ENCODE peak calls at places on chromosomes 11 and 22, in seven cellular contexts. One of them, this sample, is unnamed.

GRCh38 chr11:117421041-117421440 is 93.4 kb downstream of the CEP164 start:
- DNase-seq in astrocyte of the spinal cord: no peak
- DNase-seq in prostate gland: no peak
- DNase-seq in epithelial cell of esophagus: no peak
- DNase-seq in CD8-positive, alpha-beta T cell: no peak
- DNase-seq in PC-3: no peak
- DNase-seq in lower leg skin: peak; percentile 76
- DNase-seq in this sample: no peak

GRCh38 chr11:73423506-73423905 is 47.3 kb downstream of the RELT start:
- DNase-seq in astrocyte of the spinal cord: no peak
- DNase-seq in prostate gland: no peak
- DNase-seq in epithelial cell of esophagus: peak; percentile 70
- DNase-seq in CD8-positive, alpha-beta T cell: no peak
- DNase-seq in PC-3: peak; percentile 15
- DNase-seq in lower leg skin: no peak
- DNase-seq in this sample: no peak

GRCh38 chr11:130421199-130421585 is 7.2 kb downstream of the ADAMTS8 start:
- DNase-seq in astrocyte of the spinal cord: no peak
- DNase-seq in prostate gland: no peak
- DNase-seq in epithelial cell of esophagus: no peak
- DNase-seq in CD8-positive, alpha-beta T cell: no peak
- DNase-seq in PC-3: no peak
- DNase-seq in lower leg skin: no peak
- DNase-seq in this sample: no peak

GRCh38 chr22:45129703-45130524 is 33.8 kb upstream of the NUP50 start:
- DNase-seq in astrocyte of the spinal cord: no peak
- DNase-seq in prostate gland: no peak
- DNase-seq in epithelial cell of esophagus: peak; percentile 66
- DNase-seq in CD8-positive, alpha-beta T cell: no peak
- DNase-seq in PC-3: no peak
- DNase-seq in lower leg skin: no peak
- DNase-seq in this sample: no peak

GRCh38 chr11:58395581-58395980 is 11.1 kb downstream of the OR5B3 start:
- DNase-seq in astrocyte of the spinal cord: no peak
- DNase-seq in prostate gland: no peak
- DNase-seq in epithelial cell of esophagus: no peak
- DNase-seq in CD8-positive, alpha-beta T cell: no peak
- DNase-seq in PC-3: peak; percentile 39
- DNase-seq in lower leg skin: no peak
- DNase-seq in this sample: no peak

GRCh38 chr11:306645-307371 is 808 bp upstream of the IFITM2 start:
- DNase-seq in astrocyte of the spinal cord: no peak
- DNase-seq in prostate gland: no peak
- DNase-seq in epithelial cell of esophagus: no peak
- DNase-seq in CD8-positive, alpha-beta T cell: no peak
- DNase-seq in PC-3: no peak
- DNase-seq in lower leg skin: no peak
- DNase-seq in this sample: no peak

GRCh38 chr11:72848846-72849466 is 34.7 kb downstream of the ATG16L2 start:
- DNase-seq in astrocyte of the spinal cord: peak; percentile 46
- DNase-seq in prostate gland: no peak
- DNase-seq in epithelial cell of esophagus: peak; percentile 70
- DNase-seq in CD8-positive, alpha-beta T cell: no peak
- DNase-seq in PC-3: peak; percentile 73
- DNase-seq in lower leg skin: no peak
- DNase-seq in this sample: no peak

GRCh38 chr11:47514825-47515647 is 37.9 kb downstream of the CELF1 start:
- DNase-seq in astrocyte of the spinal cord: peak; percentile 81
- DNase-seq in prostate gland: no peak
- DNase-seq in epithelial cell of esophagus: peak; percentile 69
- DNase-seq in CD8-positive, alpha-beta T cell: no peak
- DNase-seq in PC-3: peak; percentile 31
- DNase-seq in lower leg skin: no peak
- DNase-seq in this sample: no peak

GRCh38 chr11:121337078-121337477 is 44.5 kb downstream of the SC5D start:
- DNase-seq in astrocyte of the spinal cord: no peak
- DNase-seq in prostate gland: no peak
- DNase-seq in epithelial cell of esophagus: no peak
- DNase-seq in CD8-positive, alpha-beta T cell: no peak
- DNase-seq in PC-3: no peak
- DNase-seq in lower leg skin: no peak
- DNase-seq in this sample: no peak

GRCh38 chr22:29914991-29915390 is 32.0 kb downstream of the MTMR3 start:
- DNase-seq in astrocyte of the spinal cord: no peak
- DNase-seq in prostate gland: no peak
- DNase-seq in epithelial cell of esophagus: no peak
- DNase-seq in CD8-positive, alpha-beta T cell: no peak
- DNase-seq in PC-3: no peak
- DNase-seq in lower leg skin: no peak
- DNase-seq in this sample: no peak

GRCh38 chr11:4645974-4646373 is 2.2 kb downstream of the OR51E1 start:
- DNase-seq in astrocyte of the spinal cord: no peak
- DNase-seq in prostate gland: no peak
- DNase-seq in epithelial cell of esophagus: no peak
- DNase-seq in CD8-positive, alpha-beta T cell: no peak
- DNase-seq in PC-3: no peak
- DNase-seq in lower leg skin: no peak
- DNase-seq in this sample: no peak

GRCh38 chr22:31347251-31348008 is 1.3 kb upstream of the PATZ1 start:
- DNase-seq in astrocyte of the spinal cord: peak; percentile 71
- DNase-seq in prostate gland: peak; percentile 62
- DNase-seq in epithelial cell of esophagus: peak; percentile 74
- DNase-seq in CD8-positive, alpha-beta T cell: peak; percentile 68
- DNase-seq in PC-3: peak; percentile 70
- DNase-seq in lower leg skin: peak; percentile 92
- DNase-seq in this sample: peak; percentile 55

GRCh38 chr11:46675288-46675851 is 25.0 kb downstream of the ARHGAP1 start:
- DNase-seq in astrocyte of the spinal cord: peak; percentile 69
- DNase-seq in prostate gland: peak; percentile 55
- DNase-seq in epithelial cell of esophagus: peak; percentile 82
- DNase-seq in CD8-positive, alpha-beta T cell: no peak
- DNase-seq in PC-3: peak; percentile 72
- DNase-seq in lower leg skin: peak; percentile 92
- DNase-seq in this sample: no peak

GRCh38 chr11:111635706-111636045 is 33.4 kb downstream of the SIK2 start:
- DNase-seq in astrocyte of the spinal cord: peak; percentile 89
- DNase-seq in prostate gland: no peak
- DNase-seq in epithelial cell of esophagus: no peak
- DNase-seq in CD8-positive, alpha-beta T cell: no peak
- DNase-seq in PC-3: no peak
- DNase-seq in lower leg skin: no peak
- DNase-seq in this sample: no peak

GRCh38 chr22:38305481-38306448 is 11.5 kb downstream of the CSNK1E start:
- DNase-seq in astrocyte of the spinal cord: peak; percentile 33
- DNase-seq in prostate gland: no peak
- DNase-seq in epithelial cell of esophagus: peak; percentile 73
- DNase-seq in CD8-positive, alpha-beta T cell: no peak
- DNase-seq in PC-3: no peak
- DNase-seq in lower leg skin: no peak
- DNase-seq in this sample: no peak

GRCh38 chr11:86172894-86173293 is 71.7 kb upstream of the EED start:
- DNase-seq in astrocyte of the spinal cord: peak; percentile 59
- DNase-seq in prostate gland: no peak
- DNase-seq in epithelial cell of esophagus: peak; percentile 41
- DNase-seq in CD8-positive, alpha-beta T cell: no peak
- DNase-seq in PC-3: peak; percentile 54
- DNase-seq in lower leg skin: no peak
- DNase-seq in this sample: no peak

GRCh38 chr11:19345519-19345847 is 104.7 kb upstream of the E2F8 start:
- DNase-seq in astrocyte of the spinal cord: no peak
- DNase-seq in prostate gland: no peak
- DNase-seq in epithelial cell of esophagus: no peak
- DNase-seq in CD8-positive, alpha-beta T cell: no peak
- DNase-seq in PC-3: no peak
- DNase-seq in lower leg skin: no peak
- DNase-seq in this sample: peak; percentile 46

GRCh38 chr22:20031732-20032406 is 11.0 kb downstream of the TANGO2 start:
- DNase-seq in astrocyte of the spinal cord: no peak
- DNase-seq in prostate gland: no peak
- DNase-seq in epithelial cell of esophagus: peak; percentile 46
- DNase-seq in CD8-positive, alpha-beta T cell: no peak
- DNase-seq in PC-3: no peak
- DNase-seq in lower leg skin: peak; percentile 89
- DNase-seq in this sample: no peak

GRCh38 chr11:18366286-18366685 is 28.1 kb upstream of the LDHA start:
- DNase-seq in astrocyte of the spinal cord: no peak
- DNase-seq in prostate gland: no peak
- DNase-seq in epithelial cell of esophagus: no peak
- DNase-seq in CD8-positive, alpha-beta T cell: no peak
- DNase-seq in PC-3: no peak
- DNase-seq in lower leg skin: no peak
- DNase-seq in this sample: no peak

GRCh38 chr22:44891791-44892190 is 118.0 kb downstream of the PHF21B start:
- DNase-seq in astrocyte of the spinal cord: no peak
- DNase-seq in prostate gland: no peak
- DNase-seq in epithelial cell of esophagus: no peak
- DNase-seq in CD8-positive, alpha-beta T cell: no peak
- DNase-seq in PC-3: no peak
- DNase-seq in lower leg skin: peak; percentile 66
- DNase-seq in this sample: no peak

GRCh38 chr22:35524966-35525686 is 15.5 kb upstream of the RASD2 start:
- DNase-seq in astrocyte of the spinal cord: no peak
- DNase-seq in prostate gland: no peak
- DNase-seq in epithelial cell of esophagus: no peak
- DNase-seq in CD8-positive, alpha-beta T cell: no peak
- DNase-seq in PC-3: no peak
- DNase-seq in lower leg skin: no peak
- DNase-seq in this sample: no peak

GRCh38 chr11:69166186-69167115 is 10.7 kb downstream of the SMIM38 start:
- DNase-seq in astrocyte of the spinal cord: peak; percentile 93
- DNase-seq in prostate gland: no peak
- DNase-seq in epithelial cell of esophagus: peak; percentile 76
- DNase-seq in CD8-positive, alpha-beta T cell: no peak
- DNase-seq in PC-3: peak; percentile 79
- DNase-seq in lower leg skin: no peak
- DNase-seq in this sample: no peak
- TF ChIP-seq CTCF in astrocyte of the spinal cord: peak; percentile 41
- TF ChIP-seq CTCF in prostate gland: no peak
- TF ChIP-seq CTCF in epithelial cell of esophagus: no peak
- TF ChIP-seq CTCF in CD8-positive, alpha-beta T cell: no peak
- TF ChIP-seq CTCF in PC-3: peak; percentile 43
- TF ChIP-seq CTCF in lower leg skin: no peak
- TF ChIP-seq CTCF in this sample: no peak

DNA sequence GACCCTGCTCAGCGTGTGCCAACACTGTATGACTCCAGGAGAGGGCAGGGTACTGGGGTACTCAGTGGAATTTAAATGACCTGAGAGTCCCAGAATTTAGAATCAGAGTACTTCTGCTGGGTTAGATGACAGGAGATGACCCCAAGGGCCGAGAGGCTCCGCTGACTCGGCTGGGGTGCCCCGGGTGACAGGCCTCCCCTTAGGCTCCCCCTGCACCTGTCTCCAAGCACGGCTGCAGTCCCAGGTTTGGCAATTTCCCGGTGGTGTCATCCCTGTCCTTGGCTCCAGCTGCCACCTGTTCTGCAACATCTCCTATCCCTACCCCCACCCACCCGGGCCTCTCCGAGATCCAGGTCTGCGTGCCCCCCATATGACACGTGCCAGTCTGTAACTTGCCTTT is 1.3 kb downstream of the ACTN3 start:
- DNase-seq in astrocyte of the spinal cord: no peak
- DNase-seq in prostate gland: no peak
- DNase-seq in epithelial cell of esophagus: no peak
- DNase-seq in CD8-positive, alpha-beta T cell: no peak
- DNase-seq in PC-3: no peak
- DNase-seq in lower leg skin: no peak
- DNase-seq in this sample: no peak
- TF ChIP-seq CTCF in astrocyte of the spinal cord: no peak
- TF ChIP-seq CTCF in prostate gland: no peak
- TF ChIP-seq CTCF in epithelial cell of esophagus: no peak
- TF ChIP-seq CTCF in CD8-positive, alpha-beta T cell: no peak
- TF ChIP-seq CTCF in PC-3: no peak
- TF ChIP-seq CTCF in lower leg skin: no peak
- TF ChIP-seq CTCF in this sample: no peak

GRCh38 chr22:27110985-27111451 is 453.6 kb downstream of the MIAT start:
- DNase-seq in astrocyte of the spinal cord: peak; percentile 74
- DNase-seq in prostate gland: no peak
- DNase-seq in epithelial cell of esophagus: no peak
- DNase-seq in CD8-positive, alpha-beta T cell: no peak
- DNase-seq in PC-3: no peak
- DNase-seq in lower leg skin: no peak
- DNase-seq in this sample: no peak
- TF ChIP-seq CTCF in astrocyte of the spinal cord: no peak
- TF ChIP-seq CTCF in prostate gland: no peak
- TF ChIP-seq CTCF in epithelial cell of esophagus: no peak
- TF ChIP-seq CTCF in CD8-positive, alpha-beta T cell: no peak
- TF ChIP-seq CTCF in PC-3: no peak
- TF ChIP-seq CTCF in lower leg skin: no peak
- TF ChIP-seq CTCF in this sample: no peak

GRCh38 chr22:22712092-22712658 is 67.8 kb downstream of the GGTLC2 start:
- DNase-seq in astrocyte of the spinal cord: no peak
- DNase-seq in prostate gland: no peak
- DNase-seq in epithelial cell of esophagus: no peak
- DNase-seq in CD8-positive, alpha-beta T cell: no peak
- DNase-seq in PC-3: no peak
- DNase-seq in lower leg skin: peak; percentile 53
- DNase-seq in this sample: no peak

GRCh38 chr22:22712666-22713365 is 68.4 kb downstream of the GGTLC2 start:
- DNase-seq in astrocyte of the spinal cord: no peak
- DNase-seq in prostate gland: no peak
- DNase-seq in epithelial cell of esophagus: no peak
- DNase-seq in CD8-positive, alpha-beta T cell: no peak
- DNase-seq in PC-3: no peak
- DNase-seq in lower leg skin: no peak
- DNase-seq in this sample: no peak

GRCh38 chr22:22710719-22711531 is 66.5 kb downstream of the GGTLC2 start:
- DNase-seq in astrocyte of the spinal cord: no peak
- DNase-seq in prostate gland: peak; percentile 58
- DNase-seq in epithelial cell of esophagus: peak; percentile 41
- DNase-seq in CD8-positive, alpha-beta T cell: peak; percentile 90
- DNase-seq in PC-3: peak; percentile 71
- DNase-seq in lower leg skin: peak; percentile 93
- DNase-seq in this sample: peak; percentile 59

GRCh38 chr22:22711532-22711913 is 67.1 kb downstream of the GGTLC2 start:
- DNase-seq in astrocyte of the spinal cord: no peak
- DNase-seq in prostate gland: no peak
- DNase-seq in epithelial cell of esophagus: no peak
- DNase-seq in CD8-positive, alpha-beta T cell: no peak
- DNase-seq in PC-3: no peak
- DNase-seq in lower leg skin: no peak
- DNase-seq in this sample: no peak

GRCh38 chr22:22709719-22710445 is 65.5 kb downstream of the GGTLC2 start:
- DNase-seq in astrocyte of the spinal cord: no peak
- DNase-seq in prostate gland: no peak
- DNase-seq in epithelial cell of esophagus: no peak
- DNase-seq in CD8-positive, alpha-beta T cell: no peak
- DNase-seq in PC-3: peak; percentile 18
- DNase-seq in lower leg skin: peak; percentile 72
- DNase-seq in this sample: no peak
- TF ChIP-seq CTCF in astrocyte of the spinal cord: peak; percentile 14
- TF ChIP-seq CTCF in prostate gland: no peak
- TF ChIP-seq CTCF in epithelial cell of esophagus: no peak
- TF ChIP-seq CTCF in CD8-positive, alpha-beta T cell: no peak
- TF ChIP-seq CTCF in PC-3: peak; percentile 47
- TF ChIP-seq CTCF in lower leg skin: no peak
- TF ChIP-seq CTCF in this sample: peak; percentile 29

GRCh38 chr11:119100246-119100959 is 1.2 kb downstream of the DPAGT1 start:
- DNase-seq in astrocyte of the spinal cord: peak; percentile 47
- DNase-seq in prostate gland: no peak
- DNase-seq in epithelial cell of esophagus: peak; percentile 66
- DNase-seq in CD8-positive, alpha-beta T cell: no peak
- DNase-seq in PC-3: peak; percentile 76
- DNase-seq in lower leg skin: no peak
- DNase-seq in this sample: no peak
- TF ChIP-seq CTCF in astrocyte of the spinal cord: peak; percentile 44
- TF ChIP-seq CTCF in prostate gland: peak; percentile 31
- TF ChIP-seq CTCF in epithelial cell of esophagus: peak; percentile 55
- TF ChIP-seq CTCF in CD8-positive, alpha-beta T cell: no peak
- TF ChIP-seq CTCF in PC-3: peak; percentile 92
- TF ChIP-seq CTCF in lower leg skin: no peak
- TF ChIP-seq CTCF in this sample: peak; percentile 50

This sample was measured in neural crest cell.